ENCODE peak calls at places on chromosomes 6 and 20, in five cellular contexts. R is stimulated activated CD8-positive, alpha-beta memory T cell treated with anti-CD3 and anti-CD28 coated beads, Interleukin-7, amount 100 ng/mL, for 4 hours; J is stromal cell of bone marrow; P is GM13977; V is smooth muscle cell of the brain vasculature. Z is an unnamed sample.

GRCh38 chr20:35886537-35886936 is 67.8 kb downstream of the SCAND1 start:
- DNase-seq in R (no peak), J (no peak), P (no peak), V (no peak), Z (no peak)

GRCh38 chr6:22332726-22333125 is 35.9 kb upstream of the PRL start:
- DNase-seq in R (no peak), J (no peak), P (no peak), V (no peak), Z (no peak)

GRCh38 chr6:167828325-167828956 is 1.7 kb downstream of the AFDN start:
- DNase-seq in R (no peak), J (no peak), P (no peak), V (no peak), Z (no peak)

GRCh38 chr6:111605100-111605748 is 454 bp downstream of the TRAF3IP2 start:
- DNase-seq in R (no peak), J (peak), P (peak), V (peak), Z (no peak)

GRCh38 chr20:22684763-22685443 is 100.5 kb upstream of the FOXA2 start:
- DNase-seq in R (no peak), J (no peak), P (no peak), V (no peak), Z (no peak)

GRCh38 chr6:85416049-85416448 is 33.8 kb upstream of the NT5E start:
- DNase-seq in R (no peak), J (no peak), P (no peak), V (no peak), Z (no peak)

GRCh38 chr6:43665376-43665775 is 20.5 kb downstream of the RSPH9 start:
- DNase-seq in R (no peak), J (no peak), P (no peak), V (no peak), Z (no peak)

GRCh38 chr6:44805239-44805849 is 417.8 kb downstream of the CDC5L start:
- DNase-seq in R (no peak), J (no peak), P (no peak), V (no peak), Z (no peak)

GRCh38 chr20:58287638-58288037 is 21.9 kb upstream of the RAB22A start:
- DNase-seq in R (no peak), J (no peak), P (no peak), V (no peak), Z (no peak)

GRCh38 chr6:47169785-47170685 is 127.9 kb upstream of the ADGRF1 start:
- DNase-seq in R (no peak), J (peak), P (no peak), V (no peak), Z (no peak)

GRCh38 chr6:123016431-123017110 is 20.5 kb downstream of the CLVS2 start:
- DNase-seq in R (no peak), J (no peak), P (no peak), V (no peak), Z (no peak)

GRCh38 chr6:169189227-169189626 is 64.4 kb downstream of the THBS2 start:
- DNase-seq in R (no peak), J (no peak), P (no peak), V (no peak), Z (no peak)

GRCh38 chr20:38883081-38883980 is 42.9 kb upstream of the FAM83D start:
- DNase-seq in R (no peak), J (no peak), P (no peak), V (no peak), Z (no peak)

GRCh38 chr6:30752164-30752927 is 8.0 kb upstream of the IER3 start:
- DNase-seq in R (no peak), J (peak), P (no peak), V (peak), Z (peak)

GRCh38 chr20:50515471-50516106 is 5.4 kb downstream of the PTPN1 start:
- DNase-seq in R (no peak), J (no peak), P (no peak), V (no peak), Z (no peak)

GRCh38 chr6:124679392-124679791 is 282.8 kb upstream of the RNF217 start:
- DNase-seq in R (no peak), J (peak), P (no peak), V (no peak), Z (no peak)

GRCh38 chr6:144334150-144334708 is 49.1 kb downstream of the UTRN start:
- DNase-seq in R (peak), J (no peak), P (peak), V (no peak), Z (no peak)

GRCh38 chr6:44285552-44286284 is 15.5 kb downstream of the TMEM151B start:
- DNase-seq in R (no peak), J (no peak), P (no peak), V (no peak), Z (no peak)

GRCh38 chr6:148446681-148447080 is 104.0 kb downstream of the SASH1 start:
- DNase-seq in R (no peak), J (no peak), P (no peak), V (no peak), Z (no peak)

GRCh38 chr20:49567421-49568256 is at the start of gene PTGIS:
- DNase-seq in R (no peak), J (no peak), P (no peak), V (no peak), Z (no peak)

GRCh38 chr20:6395695-6396094 is 272.9 kb upstream of the FERMT1 start:
- DNase-seq in R (no peak), J (no peak), P (no peak), V (peak), Z (no peak)

GRCh38 chr6:70557998-70558397 is 8.7 kb upstream of the SDHAF4 start:
- DNase-seq in R (no peak), J (no peak), P (peak), V (no peak), Z (no peak)

GRCh38 chr6:25130518-25130917 is 148.7 kb upstream of the CARMIL1 start:
- DNase-seq in R (no peak), J (no peak), P (no peak), V (no peak), Z (no peak)

GRCh38 chr6:161151059-161151645 is 122.7 kb downstream of the AGPAT4 start:
- DNase-seq in R (no peak), J (no peak), P (no peak), V (no peak), Z (no peak)

GRCh38 chr6:41682497-41682961 is 44.3 kb downstream of the MDFI start:
- DNase-seq in R (no peak), J (no peak), P (peak), V (no peak), Z (no peak)

GRCh38 chr20:9241721-9242427 is 173.0 kb downstream of the PLCB4 start:
- DNase-seq in R (no peak), J (peak), P (no peak), V (no peak), Z (no peak)

GRCh38 chr6:27871919-27872633 is 40.1 kb downstream of the OR2B2 start:
- DNase-seq in R (peak), J (peak), P (peak), V (peak), Z (peak)

GRCh38 chr6:113315879-113316278 is 541.3 kb upstream of the MARCKS start:
- DNase-seq in R (no peak), J (no peak), P (no peak), V (no peak), Z (no peak)

GRCh38 chr6:144343736-144344428 is 58.7 kb downstream of the UTRN start:
- DNase-seq in R (no peak), J (peak), P (peak), V (no peak), Z (peak)

GRCh38 chr20:22305391-22305790 is 279.0 kb downstream of the FOXA2 start:
- DNase-seq in R (no peak), J (no peak), P (no peak), V (no peak), Z (no peak)

GRCh38 chr20:60053813-60054190 is 95.6 kb downstream of the CDH26 start:
- DNase-seq in R (no peak), J (no peak), P (no peak), V (no peak), Z (no peak)

GRCh38 chr6:7139835-7140470 is 32.2 kb downstream of the RREB1 start:
- DNase-seq in R (no peak), J (no peak), P (no peak), V (no peak), Z (no peak)

GRCh38 chr20:11912664-11913415 is 4.9 kb upstream of the BTBD3 start:
- DNase-seq in R (no peak), J (no peak), P (no peak), V (no peak), Z (no peak)

GRCh38 chr6:35397806-35398418 is 54.2 kb upstream of the FANCE start:
- DNase-seq in R (no peak), J (no peak), P (no peak), V (no peak), Z (no peak)

GRCh38 chr20:25553819-25554296 is 31.5 kb downstream of the NINL start:
- DNase-seq in R (no peak), J (no peak), P (no peak), V (peak), Z (no peak)

GRCh38 chr6:100376103-100376502 is 88.6 kb downstream of the SIM1 start:
- DNase-seq in R (no peak), J (no peak), P (no peak), V (no peak), Z (no peak)

GRCh38 chr6:155417454-155417853 is 38.2 kb downstream of the NOX3 start:
- DNase-seq in R (no peak), J (no peak), P (peak), V (no peak), Z (no peak)

GRCh38 chr6:112061605-112062004 is 7.7 kb downstream of the CCN6 start:
- DNase-seq in R (no peak), J (no peak), P (no peak), V (no peak), Z (no peak)

Z was measured in pulmonary artery endothelial cell.